ENCODE peak calls at places on chromosomes 6 and 20, in six cellular contexts. X, C, V, H, Y and U are unnamed samples. For H3K27me3, the result is how much of the 10 kb centered on the place peaks cover.

GRCh38 chr6:54920628-54921027 is 74.1 kb downstream of the FAM83B start:
- DNase-seq in X (no peak), C (no peak), V (no peak), H (no peak), Y (no peak), U (no peak)

GRCh38 chr6:37556884-37557644 is 57.4 kb upstream of the CCDC167 start:
- DNase-seq in X (no peak), C (no peak), V (no peak), H (no peak), Y (no peak), U (peak)

GRCh38 chr6:126064994-126065401 is 78.7 kb downstream of the TRMT11 start:
- DNase-seq in X (no peak), C (no peak), V (no peak), H (no peak), Y (no peak), U (no peak)

GRCh38 chr6:35026434-35027222 is 114.5 kb downstream of the TCP11 start:
- DNase-seq in X (no peak), C (no peak), V (no peak), H (peak), Y (no peak), U (no peak)

GRCh38 chr6:1423578-1423977 is 34.2 kb downstream of the FOXF2 start:
- DNase-seq in X (no peak), C (no peak), V (no peak), H (no peak), Y (no peak), U (no peak)

GRCh38 chr6:48068326-48069191 is 42.4 kb downstream of the PTCHD4 start:
- DNase-seq in X (no peak), C (peak), V (peak), H (no peak), Y (peak), U (no peak)

GRCh38 chr6:81293896-81294295 is 458.6 kb downstream of the TENT5A start:
- DNase-seq in X (no peak), C (peak), V (no peak), H (no peak), Y (no peak), U (no peak)

GRCh38 chr6:108872001-108872974 is 24.1 kb downstream of the ARMC2 start:
- DNase-seq in X (no peak), C (no peak), V (peak), H (no peak), Y (no peak), U (no peak)

GRCh38 chr6:37816599-37817375 is 2.7 kb upstream of the ZFAND3 start:
- DNase-seq in X (no peak), C (no peak), V (no peak), H (no peak), Y (no peak), U (no peak)

GRCh38 chr20:63413323-63413722 is 52.2 kb upstream of the CHRNA4 start:
- DNase-seq in X (no peak), C (no peak), V (no peak), H (no peak), Y (no peak), U (no peak)

GRCh38 chr20:8583209-8584106 is 451.4 kb downstream of the PLCB1 start:
- DNase-seq in X (no peak), C (no peak), V (no peak), H (no peak), Y (no peak), U (no peak)

GRCh38 chr6:166595061-166595780 is 8.7 kb upstream of the RAMACL start:
- DNase-seq in X (no peak), C (no peak), V (no peak), H (no peak), Y (no peak), U (no peak)

GRCh38 chr6:8131265-8131897 is 29.0 kb upstream of the EEF1E1 start:
- DNase-seq in X (peak), C (peak), V (peak), H (peak), Y (peak), U (no peak)

DNA sequence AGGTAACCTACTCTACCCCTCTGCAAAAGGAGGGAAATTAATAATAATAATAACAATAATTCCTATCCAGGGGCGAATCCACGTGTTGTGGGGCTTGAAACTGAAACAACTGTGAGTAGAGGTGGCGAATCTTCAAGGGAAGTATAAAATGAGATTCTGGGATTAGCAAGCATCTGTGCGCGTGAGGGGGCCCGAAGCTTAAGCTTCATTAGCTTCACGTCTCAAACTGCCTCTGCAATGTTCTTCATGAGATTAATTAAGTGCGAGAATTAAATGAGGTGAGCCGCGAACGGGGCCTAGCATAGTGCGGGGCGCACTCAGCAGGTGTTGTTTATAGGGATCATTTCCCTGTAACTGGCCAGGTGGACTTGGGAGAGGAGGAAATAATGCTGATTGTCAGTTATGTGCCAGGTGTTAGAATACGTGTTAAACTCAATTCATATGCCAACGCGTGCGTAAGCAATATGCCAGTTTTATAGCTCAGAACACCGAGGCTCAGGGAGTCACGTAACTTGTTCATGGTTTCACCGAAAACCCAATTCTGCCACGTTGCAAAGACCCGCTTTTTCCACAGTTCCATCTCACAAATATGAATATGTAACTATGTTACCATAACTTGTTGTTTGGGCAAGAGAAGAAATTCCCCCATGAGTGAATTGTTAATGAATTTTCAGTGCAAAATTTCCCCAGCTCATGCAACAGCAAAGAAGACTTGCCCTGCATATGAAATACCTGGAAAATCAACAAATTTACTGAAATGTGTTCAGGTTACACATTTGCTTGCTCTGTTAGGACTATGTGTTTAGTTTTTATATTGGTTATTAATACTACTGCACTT is 30.3 kb downstream of the SF3B5 start:
- DNase-seq in X (no peak), C (no peak), V (peak), H (peak), Y (no peak), U (peak)
- H3K27me3 ChIP-seq in X (under half), C (half or more), V (half or more), H (under half), Y (under half), U (under half)

GRCh38 chr20:47527004-47527800 is 25.5 kb downstream of the NCOA3 start:
- DNase-seq in X (no peak), C (no peak), V (no peak), H (no peak), Y (no peak), U (no peak)

GRCh38 chr20:47515843-47516242 is 14.2 kb downstream of the NCOA3 start:
- DNase-seq in X (no peak), C (no peak), V (no peak), H (no peak), Y (no peak), U (no peak)

GRCh38 chr20:47524385-47524784 is 22.7 kb downstream of the NCOA3 start:
- DNase-seq in X (no peak), C (no peak), V (no peak), H (no peak), Y (no peak), U (no peak)

DNA sequence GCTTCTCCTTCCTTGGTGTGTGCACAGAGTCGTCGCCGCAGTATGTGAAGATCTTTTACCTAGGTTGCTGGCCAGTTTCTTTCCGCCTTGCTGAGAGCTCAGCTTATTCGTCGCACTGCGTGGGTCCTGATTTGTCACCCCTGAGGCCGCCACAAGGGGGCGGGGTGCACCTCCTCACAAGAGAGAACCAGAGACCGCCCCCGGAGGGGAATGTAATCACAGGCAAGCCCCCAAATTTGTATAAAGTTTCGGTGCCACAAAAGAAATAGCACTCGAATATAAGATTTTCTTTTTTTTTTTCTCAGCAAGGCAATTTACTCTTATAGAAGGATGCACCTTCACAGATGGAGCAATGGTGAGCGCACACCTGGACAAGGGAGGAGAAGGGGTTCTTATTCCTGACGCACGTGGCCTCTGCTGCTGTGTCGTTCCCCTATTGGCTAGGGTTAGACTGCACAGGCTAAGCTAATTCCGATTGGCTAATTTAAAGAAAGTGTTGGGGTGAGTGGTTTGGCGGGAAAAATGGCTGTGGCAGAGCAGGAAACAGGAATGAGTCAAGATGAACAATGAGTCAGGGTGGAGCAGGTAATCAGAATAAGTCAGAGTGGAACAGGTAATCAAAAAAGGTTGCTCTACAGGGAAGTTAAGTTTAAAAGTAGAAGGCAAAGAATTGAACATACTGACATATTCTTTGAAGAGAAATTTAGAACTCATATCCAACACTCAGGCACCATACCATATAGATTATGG is 19.5 kb downstream of the NCOA3 start:
- DNase-seq in X (no peak), C (no peak), V (peak), H (no peak), Y (peak), U (no peak)
- TF ChIP-seq CTCF in X (no peak), C (peak), V (peak), H (no peak), Y (peak), U (no peak)

DNA sequence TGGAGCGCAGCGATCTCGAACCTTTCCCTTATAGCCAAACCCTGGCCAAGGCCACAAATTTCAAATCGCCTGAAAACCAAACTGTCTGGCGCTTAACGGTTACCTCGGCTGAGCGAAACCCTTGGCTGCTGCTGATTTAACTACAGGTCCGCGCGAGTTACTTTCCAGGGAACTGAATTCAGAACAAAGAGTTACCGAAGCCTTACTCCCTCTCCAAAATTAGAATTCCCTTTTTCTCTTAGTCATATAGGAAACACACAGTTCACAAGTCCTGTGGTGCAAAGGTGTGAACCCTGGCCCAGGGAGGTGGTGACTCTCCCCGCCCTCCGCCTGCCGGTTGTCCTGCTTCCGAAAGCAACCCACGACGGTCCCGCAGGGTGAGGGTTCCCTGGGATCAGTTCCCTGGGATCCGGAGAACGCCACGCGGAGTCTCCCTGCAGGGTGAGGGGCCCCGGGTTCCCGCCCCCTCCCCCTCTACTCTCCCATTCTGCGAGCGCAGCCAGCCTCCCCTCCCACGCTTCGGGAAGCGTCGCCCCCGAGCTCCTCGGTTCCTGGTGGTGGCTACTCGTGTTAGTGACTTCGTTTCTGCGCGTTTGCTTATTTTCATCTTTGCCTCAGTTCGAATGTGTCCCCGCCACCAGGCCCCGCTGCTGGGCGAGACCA is 1.1 kb upstream of the SLC35D3 start:
- DNase-seq in X (no peak), C (peak), V (peak), H (peak), Y (peak), U (peak)
- H3K27me3 ChIP-seq in X (under half), C (half or more), V (half or more), H (under half), Y (under half), U (under half)

GRCh38 chr20:48294942-48295341 is 509.7 kb upstream of the SULF2 start:
- DNase-seq in X (no peak), C (peak), V (no peak), H (no peak), Y (no peak), U (no peak)

GRCh38 chr20:48292806-48293205 is 507.5 kb upstream of the SULF2 start:
- DNase-seq in X (no peak), C (no peak), V (peak), H (no peak), Y (peak), U (no peak)

GRCh38 chr20:48295966-48296421 is 510.7 kb upstream of the SULF2 start:
- DNase-seq in X (no peak), C (peak), V (peak), H (no peak), Y (no peak), U (no peak)

GRCh38 chr20:48294196-48294595 is 508.9 kb upstream of the SULF2 start:
- DNase-seq in X (no peak), C (no peak), V (no peak), H (no peak), Y (no peak), U (no peak)

GRCh38 chr20:48295445-48295903 is 510.2 kb upstream of the SULF2 start:
- DNase-seq in X (no peak), C (peak), V (peak), H (no peak), Y (peak), U (no peak)
- TF ChIP-seq CTCF in X (no peak), C (peak), V (peak), H (no peak), Y (peak), U (no peak)

GRCh38 chr6:12849420-12850200 is 133.0 kb downstream of the PHACTR1 start:
- DNase-seq in X (no peak), C (no peak), V (no peak), H (no peak), Y (no peak), U (no peak)
- H3K27me3 ChIP-seq in X (under half), C (half or more), V (under half), H (under half), Y (under half), U (under half)

GRCh38 chr20:21006611-21007010 is 99.5 kb downstream of the LINC00237 start:
- DNase-seq in X (no peak), C (no peak), V (no peak), H (no peak), Y (no peak), U (no peak)
- TF ChIP-seq CTCF in X (no peak), C (no peak), V (no peak), H (no peak), Y (no peak), U (no peak)

GRCh38 chr20:44805335-44805734 is 5.0 kb downstream of the RIMS4 start:
- DNase-seq in X (no peak), C (no peak), V (no peak), H (no peak), Y (no peak), U (no peak)
- H3K27me3 ChIP-seq in X (under half), C (under half), V (under half), H (under half), Y (under half), U (under half)

DNA sequence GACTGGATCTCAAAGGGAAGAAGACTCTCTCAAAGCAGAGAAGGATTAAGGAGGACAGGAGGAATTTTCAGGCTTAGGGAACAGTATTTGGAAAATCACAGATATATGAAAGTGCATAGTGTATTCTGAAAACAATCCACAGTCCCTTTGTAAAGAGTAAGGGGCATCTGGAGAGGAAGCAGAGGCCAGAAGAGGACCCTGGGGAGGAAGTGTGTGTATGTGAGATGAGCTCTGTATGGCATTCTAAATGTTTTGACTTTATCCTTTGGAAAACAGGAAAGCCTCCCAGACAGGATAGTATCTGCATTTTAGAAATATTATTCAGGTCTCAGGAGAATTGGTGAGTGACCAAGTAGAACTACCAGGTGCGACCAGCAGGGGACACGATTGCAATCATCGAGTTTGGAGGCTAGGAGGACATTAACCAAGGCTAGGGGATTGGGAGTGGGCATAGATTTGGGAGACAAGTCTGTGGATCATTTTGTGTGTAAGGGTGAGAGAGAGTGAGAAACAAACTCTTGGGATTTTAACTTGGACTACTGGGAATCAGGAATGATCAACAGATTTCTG is 38.3 kb upstream of the FAM184A start:
- DNase-seq in X (no peak), C (no peak), V (no peak), H (no peak), Y (no peak), U (no peak)
- TF ChIP-seq CTCF in X (no peak), C (peak), V (peak), H (no peak), Y (peak), U (no peak)

DNA sequence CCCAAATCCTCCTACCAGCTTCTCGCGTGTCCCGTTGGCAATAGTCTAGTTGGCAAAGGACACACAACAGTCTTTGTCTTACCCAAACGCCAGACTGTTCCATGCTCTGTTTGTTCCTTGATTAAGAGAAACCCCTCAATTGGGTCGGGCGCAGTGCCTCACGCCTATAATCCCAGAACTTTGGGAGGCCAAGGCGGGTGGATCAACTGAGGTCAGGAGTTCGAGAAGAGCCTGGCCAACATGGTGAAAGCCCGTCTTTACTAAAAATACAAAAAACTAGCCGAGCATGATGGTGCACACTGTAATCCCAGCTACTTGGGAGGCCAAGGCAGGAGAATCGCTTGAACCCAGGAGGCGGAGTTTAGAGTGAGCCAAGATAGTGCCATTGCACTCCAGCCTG is 153.7 kb downstream of the GRM4 start:
- DNase-seq in X (no peak), C (no peak), V (no peak), H (peak), Y (no peak), U (no peak)
- H3K27me3 ChIP-seq in X (under half), C (under half), V (under half), H (under half), Y (under half), U (under half)